ENCODE peak calls at places on chromosomes 5 and 9, in four cellular contexts. W is GM12891, X is K562, K is HL-60. O is an unnamed sample.

GRCh38 chr9:95570646-95571045 is 53.9 kb upstream of the PTCH1 start:
- DNase-seq in W (no peak), X (no peak), K (no peak), O (no peak)

GRCh38 chr9:71944754-71945409 is 33.4 kb downstream of the C9orf85 start:
- DNase-seq in W (no peak), X (no peak), K (no peak), O (no peak)

GRCh38 chr9:9819886-9820285 is 792.9 kb downstream of the PTPRD start:
- DNase-seq in W (no peak), X (no peak), K (no peak), O (no peak)

GRCh38 chr9:37517977-37518376 is 32.2 kb downstream of the POLR1E start:
- DNase-seq in W (no peak), X (no peak), K (no peak), O (no peak)

GRCh38 chr9:112719292-112719691 is 1.4 kb upstream of the INIP start:
- DNase-seq in W (no peak), X (no peak), K (no peak), O (no peak)

GRCh38 chr9:78856144-78856543 is 559.2 kb downstream of the PSAT1 start:
- DNase-seq in W (no peak), X (no peak), K (no peak), O (no peak)

GRCh38 chr9:14307989-14308750 is 5.8 kb downstream of the NFIB start:
- DNase-seq in W (no peak), X (no peak), K (no peak), O (no peak)

GRCh38 chr5:34751807-34752736 is 86.9 kb upstream of the TTC23L start:
- DNase-seq in W (no peak), X (no peak), K (no peak), O (no peak)

GRCh38 chr9:135787776-135788575 is 86.0 kb downstream of the KCNT1 start:
- DNase-seq in W (no peak), X (no peak), K (no peak), O (no peak)

GRCh38 chr5:110477923-110478322 is 248.5 kb downstream of the TMEM232 start:
- DNase-seq in W (no peak), X (no peak), K (no peak), O (no peak)

GRCh38 chr9:126337690-126338426 is 11.2 kb downstream of the MVB12B start:
- DNase-seq in W (no peak), X (no peak), K (no peak), O (no peak)

GRCh38 chr5:132253452-132254320 is 3.8 kb upstream of the PDLIM4 start:
- DNase-seq in W (peak), X (no peak), K (no peak), O (no peak)

GRCh38 chr5:59528226-59528862 is 365.2 kb downstream of the PDE4D start:
- DNase-seq in W (no peak), X (no peak), K (no peak), O (no peak)

GRCh38 chr5:103286622-103287021 is 28.1 kb downstream of the MACIR start:
- DNase-seq in W (no peak), X (no peak), K (no peak), O (no peak)

GRCh38 chr5:148639081-148639480 is 15.2 kb downstream of the HTR4 start:
- DNase-seq in W (no peak), X (peak), K (no peak), O (no peak)

GRCh38 chr5:113212244-113212920 is 222.4 kb downstream of the TSSK1B start:
- DNase-seq in W (no peak), X (no peak), K (no peak), O (no peak)

GRCh38 chr9:122354536-122355199 is 16.2 kb upstream of the PTGS1 start:
- DNase-seq in W (no peak), X (no peak), K (no peak), O (no peak)

GRCh38 chr5:73322453-73323076 is 126.0 kb downstream of the FOXD1 start:
- DNase-seq in W (no peak), X (no peak), K (no peak), O (no peak)

GRCh38 chr9:79980440-79980839 is 408.7 kb downstream of the TLE4 start:
- DNase-seq in W (no peak), X (no peak), K (no peak), O (no peak)

GRCh38 chr5:150022163-150022540 is 21.6 kb downstream of the HMGXB3 start:
- DNase-seq in W (no peak), X (no peak), K (no peak), O (no peak)

GRCh38 chr5:142883025-142883424 is 112.8 kb downstream of the ARHGAP26 start:
- DNase-seq in W (no peak), X (no peak), K (no peak), O (no peak)

GRCh38 chr5:180831139-180832080 is 28.8 kb upstream of the MGAT1 start:
- DNase-seq in W (peak), X (peak), K (no peak), O (no peak)

GRCh38 chr9:136409557-136410455 is 608 bp downstream of the ENTR1 start:
- DNase-seq in W (peak), X (peak), K (peak), O (no peak)

GRCh38 chr9:74205071-74205470 is 292.1 kb upstream of the RORB start:
- DNase-seq in W (no peak), X (no peak), K (no peak), O (no peak)

GRCh38 chr9:130833324-130833990 is 1.6 kb upstream of the ABL1 start:
- DNase-seq in W (no peak), X (no peak), K (no peak), O (no peak)

GRCh38 chr9:135119496-135120064 is 32.1 kb downstream of the OLFM1 start:
- DNase-seq in W (no peak), X (no peak), K (no peak), O (no peak)

GRCh38 chr5:32692066-32692746 is 18.9 kb upstream of the NPR3 start:
- DNase-seq in W (no peak), X (no peak), K (no peak), O (no peak)

DNA sequence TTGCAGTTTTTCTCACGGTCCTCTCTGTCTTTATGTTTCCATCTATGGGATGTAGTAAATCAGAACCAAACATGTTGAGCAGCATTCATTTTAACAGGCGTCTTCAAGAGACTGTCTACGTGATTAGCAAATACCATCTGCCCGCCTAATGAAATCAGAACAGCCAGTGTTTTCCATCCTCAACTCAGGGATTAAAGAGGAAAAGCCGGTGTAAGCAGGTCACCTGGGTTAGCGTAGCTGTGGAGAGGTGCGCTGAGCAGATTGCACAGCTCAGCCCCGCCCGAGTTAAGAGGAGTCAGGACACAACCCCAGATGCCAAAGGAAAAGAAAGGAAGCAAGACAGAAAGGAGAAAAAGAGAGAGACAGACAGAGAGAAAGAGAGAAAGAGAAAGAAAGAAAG is 54.3 kb upstream of the ANKRD33B start:
- DNase-seq in W (no peak), X (no peak), K (no peak), O (no peak)
- TF ChIP-seq SPI1 in W (no peak), X (no peak), K (no peak), O (no peak)

DNA sequence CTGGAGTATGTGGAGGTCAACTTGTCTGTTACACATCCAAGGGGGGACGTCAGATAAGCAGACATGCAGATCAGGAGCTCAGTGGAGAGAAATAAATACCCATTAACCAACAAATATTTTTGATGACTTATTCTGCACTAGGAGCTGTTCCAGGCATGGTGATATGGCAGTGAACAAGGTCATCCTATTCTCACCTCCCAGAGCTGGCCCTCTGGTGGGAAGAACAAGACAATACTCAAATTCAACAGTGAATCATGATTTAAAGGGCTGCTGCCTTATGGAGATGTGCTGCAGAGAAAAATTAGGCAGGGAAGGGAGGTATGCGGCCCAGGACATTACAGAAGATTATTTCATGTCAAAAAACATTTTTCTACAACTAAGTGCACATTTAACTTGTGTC is 36.5 kb downstream of the SYK start:
- DNase-seq in W (no peak), X (no peak), K (no peak), O (no peak)
- TF ChIP-seq SPI1 in W (no peak), X (no peak), K (no peak), O (no peak)

GRCh38 chr5:107698286-107698685 is 27.5 kb upstream of the EFNA5 start:
- DNase-seq in W (no peak), X (no peak), K (no peak), O (no peak)
- TF ChIP-seq SPI1 in W (no peak), X (no peak), K (no peak), O (no peak)

GRCh38 chr5:159478950-159479349 is 148.7 kb upstream of the IL12B start:
- DNase-seq in W (no peak), X (no peak), K (peak), O (no peak)
- TF ChIP-seq SPI1 in W (no peak), X (no peak), K (peak), O (no peak)

GRCh38 chr5:15008476-15008875 is 136.9 kb upstream of the ANKH start:
- DNase-seq in W (no peak), X (no peak), K (no peak), O (no peak)
- TF ChIP-seq SPI1 in W (no peak), X (no peak), K (no peak), O (no peak)

GRCh38 chr9:99731950-99732349 is 89.7 kb upstream of the NR4A3 start:
- DNase-seq in W (no peak), X (no peak), K (no peak), O (no peak)

GRCh38 chr9:99725852-99726251 is 95.8 kb upstream of the NR4A3 start:
- DNase-seq in W (no peak), X (no peak), K (no peak), O (no peak)

GRCh38 chr9:99732715-99733114 is 89.0 kb upstream of the NR4A3 start:
- DNase-seq in W (no peak), X (no peak), K (no peak), O (no peak)

GRCh38 chr9:99726758-99727157 is 94.9 kb upstream of the NR4A3 start:
- DNase-seq in W (no peak), X (no peak), K (no peak), O (no peak)

DNA sequence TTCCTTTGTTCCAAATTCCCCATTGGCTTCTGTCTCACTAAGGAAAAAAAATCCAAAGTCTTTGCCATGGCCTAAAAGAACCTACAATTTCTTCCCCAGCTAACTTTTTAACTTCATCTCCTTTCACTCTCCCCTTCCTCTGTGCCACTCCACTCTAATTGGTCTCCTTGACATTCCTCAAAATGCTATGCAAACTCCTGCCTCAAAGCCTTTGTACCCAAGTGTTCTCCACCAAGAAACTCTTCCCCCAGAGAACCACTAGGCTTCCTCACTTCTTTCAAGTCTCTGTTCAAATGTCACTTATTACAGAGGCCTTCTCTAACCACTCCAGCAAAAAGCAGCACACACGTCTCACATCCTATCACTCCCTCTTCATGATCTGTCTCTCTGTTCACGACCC is 91.6 kb upstream of the NR4A3 start:
- DNase-seq in W (no peak), X (no peak), K (no peak), O (no peak)
- TF ChIP-seq SPI1 in W (no peak), X (no peak), K (no peak), O (no peak)